ENCODE peak calls at places on chromosomes 12 and 14, in four cellular contexts. D, X, O and M are unnamed samples.

GRCh38 chr14:34262511-34262910 is 199.5 kb downstream of the SPTSSA start:
- DNase-seq in O (no peak), X (no peak), D (no peak), M (no peak)

GRCh38 chr14:105491366-105492006 is 440 bp downstream of the TEDC1 start:
- DNase-seq in O (peak), D (peak), X (peak), M (peak)

GRCh38 chr14:80987235-80988032 is 32.0 kb downstream of the TSHR start:
- DNase-seq in D (no peak), X (peak), O (peak), M (peak)

GRCh38 chr12:106098691-106099200 is 40.0 kb downstream of the NUAK1 start:
- DNase-seq in O (no peak), X (peak), D (no peak), M (no peak)

GRCh38 chr12:1306096-1306495 is 288.3 kb downstream of the FBXL14 start:
- DNase-seq in D (no peak), X (no peak), O (peak), M (no peak)

GRCh38 chr14:92819011-92819410 is 24.9 kb downstream of the GOLGA5 start:
- DNase-seq in D (no peak), X (no peak), O (no peak), M (no peak)

GRCh38 chr12:91551927-91552326 is 369.3 kb upstream of the DCN start:
- DNase-seq in X (no peak), D (no peak), O (no peak), M (no peak)

GRCh38 chr14:56659964-56660551 is 80.5 kb downstream of the TMEM260 start:
- DNase-seq in O (peak), D (no peak), X (peak), M (peak)

GRCh38 chr12:81294325-81295190 is 216.7 kb downstream of the ACSS3 start:
- DNase-seq in O (no peak), D (no peak), X (no peak), M (no peak)

GRCh38 chr12:7411343-7411742 is 32.6 kb downstream of the CD163L1 start:
- DNase-seq in O (no peak), D (no peak), X (no peak), M (no peak)

GRCh38 chr14:71320734-71321555 is 413.7 kb downstream of the PCNX1 start:
- DNase-seq in D (no peak), X (no peak), O (peak), M (peak)
- TF ChIP-seq FOXM1 in D (no peak), X (no peak), O (no peak), M (no peak)

GRCh38 chr14:69464829-69465228 is 19.7 kb upstream of the PLEKHD1 start:
- DNase-seq in D (no peak), O (no peak), X (no peak), M (no peak)
- TF ChIP-seq TARDBP in D (no peak), O (no peak), X (no peak), M (no peak)

DNA sequence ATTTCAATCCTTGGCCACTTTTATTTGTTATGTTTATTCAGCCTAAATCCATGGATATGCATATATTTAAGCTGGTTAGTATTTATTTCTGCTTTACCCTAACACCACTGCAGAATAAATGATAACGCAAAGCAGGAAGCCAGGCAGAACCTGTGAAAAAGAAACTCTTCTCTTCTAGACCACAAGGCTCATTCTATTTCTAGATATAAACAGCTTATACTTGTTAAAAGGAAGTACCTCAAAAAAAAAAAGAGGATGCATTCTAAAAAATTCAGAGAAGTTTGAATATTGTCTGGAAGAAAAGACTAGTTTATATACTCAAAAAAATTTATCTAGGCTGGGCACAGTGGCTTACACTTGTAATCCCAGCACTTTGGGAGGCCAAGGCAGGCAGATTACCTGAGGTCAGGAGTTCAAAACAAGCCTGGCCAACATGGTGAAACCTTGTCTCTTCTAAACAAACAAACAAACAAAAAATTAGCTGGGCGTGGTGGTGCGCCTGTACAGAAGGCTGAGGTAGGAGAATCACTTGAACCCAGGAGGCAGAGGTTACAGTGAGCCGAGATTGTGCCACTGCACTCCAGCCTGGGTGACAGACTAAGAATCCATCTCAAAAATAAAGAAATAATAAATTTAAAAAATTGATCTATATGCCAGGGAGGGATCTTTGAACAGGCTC is 55.8 kb downstream of the GALNT4 start:
- DNase-seq in D (no peak), X (no peak), O (no peak), M (no peak)
- TF ChIP-seq FOXM1 in D (no peak), X (no peak), O (no peak), M (no peak)

GRCh38 chr14:71687115-71687836 is 245.0 kb upstream of the RGS6 start:
- DNase-seq in X (no peak), D (no peak), O (no peak), M (no peak)
- TF ChIP-seq TARDBP in X (no peak), D (no peak), O (no peak), M (no peak)

GRCh38 chr14:24058260-24058950 is 6.6 kb downstream of the CARMIL3 start:
- DNase-seq in D (no peak), O (peak), X (peak), M (peak)
- TF ChIP-seq FOXM1 in D (no peak), O (no peak), X (no peak), M (no peak)

DNA sequence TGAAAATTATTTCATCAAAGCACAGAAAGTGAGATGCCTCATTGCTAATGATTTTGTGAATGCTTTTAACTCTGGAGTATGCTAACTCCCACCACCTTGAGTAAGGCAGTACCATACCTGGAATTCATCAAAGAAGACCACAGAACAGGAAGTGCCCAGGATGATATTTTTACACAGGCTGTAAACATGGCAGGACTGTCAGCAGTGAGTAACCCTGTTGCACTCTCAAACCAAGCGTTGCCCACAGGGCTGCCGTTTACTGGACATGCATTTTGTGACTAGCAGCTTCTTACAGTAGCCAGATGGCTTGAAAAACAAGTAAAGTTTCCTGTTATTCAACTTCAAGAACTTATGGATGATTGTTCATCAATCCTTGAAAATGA is 42.4 kb downstream of the RALGAPA1 start:
- DNase-seq in O (no peak), X (no peak), D (no peak), M (no peak)
- TF ChIP-seq TARDBP in O (no peak), X (no peak), D (no peak), M (no peak)

DNA sequence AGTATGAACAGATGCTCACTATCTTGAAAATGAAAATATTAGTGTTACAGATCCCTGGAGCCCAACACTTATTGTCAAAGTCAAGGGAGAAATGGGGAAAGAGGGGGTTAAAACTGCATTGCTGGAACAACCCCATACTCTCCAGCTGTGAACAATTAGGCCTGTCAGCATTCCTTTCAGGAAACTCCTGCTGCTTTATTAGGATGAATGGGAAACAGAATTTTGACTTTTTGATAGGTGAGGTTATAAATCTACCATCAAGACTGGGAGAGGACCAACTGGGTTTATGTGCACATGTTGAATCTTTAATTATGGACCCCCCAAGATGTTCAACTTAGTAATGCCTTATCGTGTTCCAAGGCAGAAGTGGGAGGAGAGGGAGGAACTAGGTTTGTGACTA is 85.0 kb downstream of the TMTC1 start:
- DNase-seq in X (no peak), D (no peak), O (no peak), M (no peak)
- TF ChIP-seq FOXM1 in X (no peak), D (no peak), O (no peak), M (no peak)